ENCODE peak calls at places on chromosomes 3 and 15, in ten cellular contexts. G, X, Z, P, Y, D, C, B, T and L are unnamed samples.

GRCh38 chr3:87267953-87268645 is 8.3 kb downstream of the POU1F1 start:
- DNase-seq in G (no peak), X (no peak), Z (no peak), P (no peak), Y (no peak), D (no peak), C (no peak), B (no peak), T (no peak), L (no peak)

GRCh38 chr15:88970232-88970631 is 57.1 kb upstream of the MFGE8 start:
- DNase-seq in G (no peak), X (no peak), Z (no peak), P (no peak), Y (no peak), D (no peak), C (no peak), B (no peak), T (no peak), L (no peak)

GRCh38 chr3:31813197-31813596 is 167.9 kb downstream of the OSBPL10 start:
- DNase-seq in G (no peak), X (no peak), Z (no peak), P (no peak), Y (no peak), D (no peak), C (no peak), B (no peak), T (no peak), L (no peak)

GRCh38 chr3:129576514-129577345 is 29.7 kb downstream of the PLXND1 start:
- DNase-seq in G (peak), X (no peak), Z (peak), P (no peak), Y (peak), D (no peak), C (no peak), B (no peak), T (peak), L (peak)

GRCh38 chr3:106239195-106239697 is 370.4 kb upstream of the CBLB start:
- DNase-seq in G (no peak), X (no peak), Z (no peak), P (no peak), Y (no peak), D (no peak), C (no peak), B (no peak), T (no peak), L (no peak)

GRCh38 chr3:59772416-59773408 is 722.9 kb upstream of the CFAP20DC start:
- DNase-seq in G (no peak), X (no peak), Z (peak), P (no peak), Y (peak), D (no peak), C (no peak), B (no peak), T (no peak), L (no peak)

GRCh38 chr3:188067932-188068331 is 86.0 kb upstream of the LPP start:
- DNase-seq in G (no peak), X (no peak), Z (no peak), P (no peak), Y (no peak), D (no peak), C (no peak), B (peak), T (no peak), L (no peak)

GRCh38 chr3:133955892-133956291 is 60.2 kb upstream of the RAB6B start:
- DNase-seq in G (no peak), X (no peak), Z (no peak), P (no peak), Y (no peak), D (no peak), C (no peak), B (no peak), T (peak), L (no peak)

GRCh38 chr15:89805241-89806216 is 9.1 kb downstream of the ANPEP start:
- DNase-seq in G (no peak), X (no peak), Z (no peak), P (no peak), Y (no peak), D (no peak), C (no peak), B (no peak), T (no peak), L (no peak)

GRCh38 chr15:96585634-96586386 is 255.3 kb downstream of the NR2F2 start:
- DNase-seq in G (no peak), X (no peak), Z (no peak), P (peak), Y (no peak), D (no peak), C (no peak), B (peak), T (no peak), L (no peak)

GRCh38 chr3:55622116-55622515 is 135.0 kb upstream of the WNT5A start:
- DNase-seq in G (no peak), X (no peak), Z (no peak), P (no peak), Y (no peak), D (no peak), C (no peak), B (peak), T (no peak), L (no peak)

GRCh38 chr15:38563723-38564519 is 693 bp downstream of the RASGRP1 start:
- DNase-seq in G (peak), X (no peak), Z (peak), P (peak), Y (peak), D (no peak), C (peak), B (peak), T (peak), L (no peak)

GRCh38 chr15:61906961-61907752 is 153.1 kb downstream of the VPS13C start:
- DNase-seq in G (no peak), X (no peak), Z (no peak), P (no peak), Y (no peak), D (no peak), C (no peak), B (peak), T (no peak), L (no peak)

GRCh38 chr15:25655168-25655956 is 207.8 kb downstream of the ATP10A start:
- DNase-seq in G (no peak), X (no peak), Z (no peak), P (no peak), Y (no peak), D (no peak), C (no peak), B (no peak), T (no peak), L (no peak)

GRCh38 chr15:81338422-81339007 is 14.6 kb upstream of the STARD5 start:
- DNase-seq in G (no peak), X (no peak), Z (no peak), P (no peak), Y (no peak), D (peak), C (no peak), B (peak), T (no peak), L (no peak)

GRCh38 chr15:89649013-89649625 is 6.1 kb downstream of the KIF7 start:
- DNase-seq in G (no peak), X (no peak), Z (no peak), P (no peak), Y (no peak), D (no peak), C (no peak), B (no peak), T (no peak), L (no peak)

GRCh38 chr15:98941595-98942255 is 65.9 kb downstream of the PGPEP1L start:
- DNase-seq in G (no peak), X (no peak), Z (no peak), P (no peak), Y (no peak), D (no peak), C (no peak), B (no peak), T (no peak), L (no peak)

GRCh38 chr3:167887096-167887495 is 151.6 kb downstream of the SERPINI1 start:
- DNase-seq in G (no peak), X (no peak), Z (no peak), P (no peak), Y (no peak), D (no peak), C (no peak), B (peak), T (no peak), L (no peak)

GRCh38 chr3:100113728-100114412 is 431 bp downstream of the FILIP1L start:
- DNase-seq in G (no peak), X (no peak), Z (no peak), P (no peak), Y (no peak), D (no peak), C (no peak), B (peak), T (no peak), L (no peak)

GRCh38 chr3:134049676-134050075 is 20.0 kb upstream of the SLCO2A1 start:
- DNase-seq in G (no peak), X (no peak), Z (no peak), P (no peak), Y (no peak), D (no peak), C (no peak), B (no peak), T (no peak), L (no peak)

GRCh38 chr15:23565395-23566069 is at the start of gene MKRN3:
- DNase-seq in G (no peak), X (peak), Z (peak), P (peak), Y (peak), D (no peak), C (no peak), B (peak), T (peak), L (peak)

GRCh38 chr15:76988874-76989780 is 5.8 kb upstream of the PSTPIP1 start:
- DNase-seq in G (no peak), X (no peak), Z (no peak), P (no peak), Y (no peak), D (no peak), C (peak), B (no peak), T (no peak), L (no peak)

GRCh38 chr3:43894176-43895049 is 203.7 kb downstream of the ABHD5 start:
- DNase-seq in G (peak), X (peak), Z (peak), P (no peak), Y (no peak), D (peak), C (peak), B (peak), T (no peak), L (no peak)

GRCh38 chr3:153209596-153209995 is 47.6 kb downstream of the RAP2B start:
- DNase-seq in G (no peak), X (no peak), Z (no peak), P (peak), Y (no peak), D (no peak), C (peak), B (peak), T (no peak), L (no peak)

GRCh38 chr3:123377173-123377740 is 71.6 kb downstream of the ADCY5 start:
- DNase-seq in G (no peak), X (no peak), Z (no peak), P (no peak), Y (no peak), D (no peak), C (no peak), B (no peak), T (no peak), L (no peak)

GRCh38 chr3:55013145-55013544 is 85.3 kb upstream of the LRTM1 start:
- DNase-seq in G (no peak), X (no peak), Z (no peak), P (no peak), Y (no peak), D (no peak), C (no peak), B (peak), T (no peak), L (no peak)

GRCh38 chr3:82033186-82033585 is 271.7 kb upstream of the GBE1 start:
- DNase-seq in G (no peak), X (no peak), Z (no peak), P (no peak), Y (no peak), D (no peak), C (no peak), B (no peak), T (peak), L (no peak)

GRCh38 chr15:69132935-69133861 is 27.2 kb upstream of the GLCE start:
- DNase-seq in G (no peak), X (no peak), Z (no peak), P (peak), Y (no peak), D (no peak), C (no peak), B (no peak), T (peak), L (no peak)